ENCODE peak calls at places on chromosomes 12 and 14, in nine cellular contexts. A is IMR-90, X is adipocyte, D is OCI-LY7, C is cardiac muscle cell, S is prostate gland, O is sigmoid colon, W is esophagus squamous epithelium, Y is fibroblast of lung. H is an unnamed sample.

GRCh38 chr14:54166049-54166950 is 209.7 kb upstream of the BMP4 start:
- DNase-seq in X (no peak), C (no peak), S (no peak), A (no peak), Y (no peak), W (no peak), O (no peak), D (no peak), H (no peak)

GRCh38 chr14:50943261-50943942 is 881 bp downstream of the PYGL start:
- DNase-seq in X (peak; percentile 43), W (no peak), O (peak; percentile 90), A (peak; percentile 28), C (peak; percentile 75), D (no peak), S (peak; percentile 11), Y (peak; percentile 67), H (no peak)

GRCh38 chr12:91565246-91565645 is 382.6 kb upstream of the DCN start:
- DNase-seq in D (no peak), X (peak; percentile 52), W (no peak), Y (peak; percentile 58), A (no peak), S (no peak), C (no peak), O (no peak), H (no peak)

GRCh38 chr12:115000038-115000437 is 316.1 kb upstream of the TBX3 start:
- DNase-seq in X (no peak), A (peak; percentile 54), C (peak; percentile 5), S (no peak), O (no peak), D (peak; percentile 94), Y (peak; percentile 74), W (no peak), H (no peak)

GRCh38 chr14:73796881-73797539 is 54.6 kb upstream of the PTGR2 start:
- DNase-seq in Y (peak; percentile 81), D (no peak), S (no peak), X (no peak), O (peak; percentile 13), W (no peak), A (peak; percentile 37), C (no peak), H (peak; percentile 39)

GRCh38 chr12:122841544-122842321 is 6.5 kb downstream of the HIP1R start:
- DNase-seq in X (peak; percentile 74), C (no peak), S (no peak), A (peak; percentile 82), Y (peak; percentile 79), O (no peak), D (no peak), W (no peak), H (no peak)

GRCh38 chr12:68037616-68038255 is 48.5 kb downstream of the IFNG-AS1 start:
- DNase-seq in A (no peak), C (no peak), O (no peak), W (no peak), S (no peak), D (no peak), Y (no peak), X (peak; percentile 4), H (peak; percentile 15)

GRCh38 chr14:76924363-76925151 is 98.3 kb downstream of the LRRC74A start:
- DNase-seq in W (no peak), A (no peak), X (no peak), D (no peak), S (no peak), Y (peak; percentile 40), C (no peak), O (no peak), H (peak; percentile 93)

GRCh38 chr14:50344116-50344775 is 32.1 kb downstream of the DMAC2L start:
- DNase-seq in Y (peak; percentile 59), W (no peak), O (no peak), A (peak; percentile 63), X (no peak), S (no peak), C (no peak), D (no peak), H (no peak)

GRCh38 chr12:120263725-120264040 is 1.8 kb downstream of the PXN start:
- DNase-seq in A (no peak), O (no peak), X (peak; percentile 52), W (no peak), Y (no peak), S (no peak), D (no peak), C (no peak), H (no peak)

GRCh38 chr12:78698747-78699146 is 165.8 kb upstream of the SYT1 start:
- DNase-seq in O (no peak), W (no peak), A (peak; percentile 39), X (no peak), S (no peak), C (no peak), Y (peak; percentile 71), D (no peak), H (no peak)

GRCh38 chr12:5267603-5268423 is 164.1 kb upstream of the NTF3 start:
- DNase-seq in S (no peak), C (no peak), O (no peak), W (no peak), Y (peak; percentile 36), D (no peak), A (peak; percentile 84), X (no peak), H (no peak)

GRCh38 chr14:75126121-75126544 is 715 bp downstream of the NEK9 start:
- DNase-seq in S (no peak), Y (peak; percentile 3), D (peak; percentile 20), A (no peak), W (no peak), X (no peak), O (no peak), C (no peak), H (peak; percentile 73)

GRCh38 chr14:64235652-64236640 is 58.2 kb downstream of the ESR2 start:
- DNase-seq in W (no peak), D (peak; percentile 96), Y (no peak), S (no peak), C (no peak), A (no peak), X (no peak), O (no peak), H (peak; percentile 98)

GRCh38 chr12:77746108-77746507 is 84.6 kb upstream of the NAV3 start:
- DNase-seq in C (no peak), X (peak; percentile 41), D (peak; percentile 90), Y (peak; percentile 59), W (no peak), O (no peak), A (peak; percentile 38), S (no peak), H (no peak)

GRCh38 chr14:23299558-23299957 is 3.1 kb downstream of the PPP1R3E start:
- DNase-seq in O (no peak), D (peak; percentile 52), W (no peak), A (peak; percentile 70), X (peak; percentile 80), Y (peak; percentile 54), S (no peak), C (peak; percentile 58), H (no peak)

GRCh38 chr12:111410229-111411186 is 4.8 kb downstream of the SH2B3 start:
- DNase-seq in A (no peak), W (no peak), D (no peak), O (no peak), C (no peak), S (no peak), Y (peak; percentile 49), X (peak; percentile 52), H (no peak)

GRCh38 chr14:66005899-66006434 is 480.2 kb upstream of the CCDC196 start:
- DNase-seq in Y (no peak), O (no peak), C (no peak), W (no peak), S (no peak), D (no peak), A (no peak), X (no peak), H (no peak)

GRCh38 chr12:118359541-118359915 is 13.2 kb downstream of the TAOK3 start:
- DNase-seq in W (no peak), D (peak; percentile 72), C (no peak), S (no peak), Y (no peak), X (no peak), O (no peak), A (no peak), H (peak; percentile 71)
- H3K4me1 ChIP-seq in W (peaks cover 6% of the 10 kb centered on the region), D (peaks cover 30% of the 10 kb centered on the region), C (peaks cover 7% of the 10 kb centered on the region), S (peaks cover 7% of the 10 kb centered on the region), Y (peaks cover 11% of the 10 kb centered on the region), X (peaks cover 51% of the 10 kb centered on the region), O (peaks cover 30% of the 10 kb centered on the region), A (peaks cover 8% of the 10 kb centered on the region), H (peaks cover 49% of the 10 kb centered on the region)

GRCh38 chr12:43282106-43282505 is 269.9 kb downstream of the ADAMTS20 start:
- DNase-seq in S (no peak), X (peak; percentile 79), Y (peak; percentile 52), C (peak; percentile 34), W (no peak), O (no peak), A (peak; percentile 65), D (no peak), H (peak; percentile 43)
- H3K4me1 ChIP-seq in S (no peaks in the 10 kb centered on the region), X (peaks cover 19% of the 10 kb centered on the region), Y (peaks cover 6% of the 10 kb centered on the region), C (peaks cover 19% of the 10 kb centered on the region), W (no peaks in the 10 kb centered on the region), O (no peaks in the 10 kb centered on the region), A (peaks cover 6% of the 10 kb centered on the region), D (no peaks in the 10 kb centered on the region), H (peaks cover 2% of the 10 kb centered on the region)

GRCh38 chr12:11885261-11886038 is 185.3 kb upstream of the BCL2L14 start:
- DNase-seq in O (no peak), Y (peak; percentile 83), D (no peak), C (peak; percentile 7), X (peak; percentile 70), S (peak; percentile 76), W (no peak), A (peak; percentile 76), H (no peak)

GRCh38 chr12:11881835-11882234 is 188.9 kb upstream of the BCL2L14 start:
- DNase-seq in A (no peak), C (no peak), S (no peak), D (no peak), W (no peak), O (no peak), X (no peak), Y (no peak), H (no peak)

GRCh38 chr12:11886339-11886738 is 184.4 kb upstream of the BCL2L14 start:
- DNase-seq in S (no peak), C (no peak), W (no peak), A (no peak), O (no peak), Y (no peak), X (no peak), D (no peak), H (no peak)

GRCh38 chr12:11882301-11883019 is 188.3 kb upstream of the BCL2L14 start:
- DNase-seq in W (no peak), O (no peak), X (no peak), C (no peak), D (no peak), S (no peak), Y (no peak), A (no peak), H (no peak)

GRCh38 chr12:11884661-11885060 is 186.1 kb upstream of the BCL2L14 start:
- DNase-seq in W (no peak), A (peak; percentile 19), X (no peak), Y (no peak), C (no peak), O (no peak), D (no peak), S (no peak), H (no peak)
- H3K4me1 ChIP-seq in W (peaks cover 19% of the 10 kb centered on the region), A (peaks cover 6% of the 10 kb centered on the region), X (peaks cover 10% of the 10 kb centered on the region), Y (no peaks in the 10 kb centered on the region), C (no peaks in the 10 kb centered on the region), O (peaks cover 40% of the 10 kb centered on the region), D (peaks cover 39% of the 10 kb centered on the region), S (peaks cover 3% of the 10 kb centered on the region), H (no peaks in the 10 kb centered on the region)

DNA sequence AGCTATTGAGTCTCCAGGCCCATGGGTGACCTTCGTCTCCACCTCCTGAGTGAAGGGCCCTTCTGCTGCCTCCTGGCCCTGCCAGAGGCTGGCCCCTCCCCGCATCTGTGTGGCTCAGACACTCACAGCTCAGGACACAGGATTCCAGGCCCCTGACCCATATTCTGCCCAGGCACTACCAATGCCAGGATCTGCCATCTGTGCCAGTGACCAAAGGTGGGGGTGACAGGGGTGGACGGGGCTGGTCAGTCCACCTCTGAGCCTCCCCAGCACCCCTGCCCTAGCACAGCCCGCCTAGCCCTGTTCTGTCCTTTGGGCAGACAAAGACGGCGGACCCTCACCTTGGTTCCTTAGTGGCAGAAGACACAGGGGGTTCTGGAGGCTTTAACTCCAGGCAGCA is 2.8 kb downstream of the ASB2 start:
- DNase-seq in A (no peak), X (no peak), D (no peak), W (no peak), S (no peak), Y (no peak), C (no peak), O (no peak), H (no peak)
- H3K4me1 ChIP-seq in A (peaks cover 7% of the 10 kb centered on the region), X (peaks cover 10% of the 10 kb centered on the region), D (peaks cover 100% of the 10 kb centered on the region), W (no peaks in the 10 kb centered on the region), S (no peaks in the 10 kb centered on the region), Y (no peaks in the 10 kb centered on the region), C (peaks cover 51% of the 10 kb centered on the region), O (peaks cover 71% of the 10 kb centered on the region), H (peaks cover 82% of the 10 kb centered on the region)

H was measured in Karpas-422.